ENCODE peak calls at places on chromosomes 1 and 21, in six cellular contexts. V is NCI-H1417, B is HT1080, O is cerebellar cortex, X is ELR, D is NCI-H146. Z is an unnamed sample.

GRCh38 chr1:24142546-24143431 is at the start of gene IL22RA1:
- DNase-seq in V (no peak), B (no peak), O (no peak), X (peak), D (peak), Z (no peak)

GRCh38 chr1:173478099-173478555 is 992 bp downstream of the PRDX6 start:
- DNase-seq in V (no peak), B (peak), O (peak), X (peak), D (no peak), Z (no peak)

GRCh38 chr21:26461500-26461899 is 111.6 kb downstream of the CYYR1 start:
- DNase-seq in V (no peak), B (peak), O (no peak), X (peak), D (no peak), Z (no peak)

GRCh38 chr1:219278288-219278687 is 104.6 kb downstream of the LYPLAL1 start:
- DNase-seq in V (no peak), B (no peak), O (no peak), X (no peak), D (no peak), Z (no peak)

GRCh38 chr1:1782399-1783221 is 4.3 kb upstream of the NADK start:
- DNase-seq in V (peak), B (peak), O (no peak), X (peak), D (peak), Z (peak)

GRCh38 chr1:155126494-155127104 is 1.1 kb upstream of the EFNA1 start:
- DNase-seq in V (peak), B (no peak), O (peak), X (peak), D (peak), Z (peak)

GRCh38 chr1:22332795-22333499 is 118.7 kb upstream of the ZBTB40 start:
- DNase-seq in V (no peak), B (no peak), O (no peak), X (no peak), D (no peak), Z (no peak)

GRCh38 chr1:217526636-217527035 is 104.3 kb downstream of the GPATCH2 start:
- DNase-seq in V (no peak), B (no peak), O (no peak), X (no peak), D (no peak), Z (no peak)

GRCh38 chr1:150612014-150612345 is 17.4 kb downstream of the ENSA start:
- DNase-seq in V (no peak), B (no peak), O (no peak), X (no peak), D (no peak), Z (no peak)

GRCh38 chr1:30697977-30698376 is 25.4 kb downstream of the MATN1 start:
- DNase-seq in V (no peak), B (peak), O (no peak), X (peak), D (no peak), Z (no peak)

GRCh38 chr1:199551967-199552565 is 475.4 kb upstream of the NR5A2 start:
- DNase-seq in V (peak), B (peak), O (peak), X (peak), D (peak), Z (peak)

GRCh38 chr21:14482165-14482564 is 64.0 kb downstream of the SAMSN1 start:
- DNase-seq in V (no peak), B (no peak), O (no peak), X (no peak), D (no peak), Z (no peak)

GRCh38 chr1:7491089-7491817 is 279.8 kb upstream of the VAMP3 start:
- DNase-seq in V (peak), B (no peak), O (no peak), X (no peak), D (peak), Z (peak)

GRCh38 chr1:185474440-185475149 is 157.6 kb upstream of the IVNS1ABP start:
- DNase-seq in V (no peak), B (no peak), O (no peak), X (peak), D (no peak), Z (no peak)

GRCh38 chr1:193694741-193695140 is 508.3 kb upstream of the B3GALT2 start:
- DNase-seq in V (no peak), B (no peak), O (no peak), X (no peak), D (no peak), Z (no peak)

GRCh38 chr1:6490181-6491075 is 1.0 kb downstream of the PLEKHG5 start:
- DNase-seq in V (peak), B (peak), O (peak), X (peak), D (peak), Z (peak)

Z was measured in COR-L47.